ENCODE peak calls at places on chromosome 15, in eight cellular contexts. One of them, this sample, is unnamed.

GRCh38 chr15:57861805-57862586 is 155.5 kb downstream of the POLR2M start:
- DNase-seq in anterior cingulate cortex: no peak
- DNase-seq in hepatic stellate cell: no peak
- DNase-seq in right atrium auricular region: no peak
- DNase-seq in brain microvascular endothelial cell: peak
- DNase-seq in HEK293T: no peak
- DNase-seq in SK-N-SH: no peak
- DNase-seq in stimulated activated CD4-positive, alpha-beta T cell treated with anti-CD3 and anti-CD28 coated beads, Interleukin-1b, Interleukin-23, amount 100 ng/mL, for 48 hours: no peak
- DNase-seq in this sample: no peak

GRCh38 chr15:70259030-70259424 is 161.3 kb upstream of the TLE3 start:
- DNase-seq in anterior cingulate cortex: no peak
- DNase-seq in hepatic stellate cell: peak
- DNase-seq in right atrium auricular region: peak
- DNase-seq in brain microvascular endothelial cell: peak
- DNase-seq in HEK293T: no peak
- DNase-seq in SK-N-SH: no peak
- DNase-seq in stimulated activated CD4-positive, alpha-beta T cell treated with anti-CD3 and anti-CD28 coated beads, Interleukin-1b, Interleukin-23, amount 100 ng/mL, for 48 hours: no peak
- DNase-seq in this sample: peak

GRCh38 chr15:48402778-48403177 is 71.5 kb downstream of the DUT start:
- DNase-seq in anterior cingulate cortex: no peak
- DNase-seq in hepatic stellate cell: no peak
- DNase-seq in right atrium auricular region: no peak
- DNase-seq in brain microvascular endothelial cell: no peak
- DNase-seq in HEK293T: no peak
- DNase-seq in SK-N-SH: peak
- DNase-seq in stimulated activated CD4-positive, alpha-beta T cell treated with anti-CD3 and anti-CD28 coated beads, Interleukin-1b, Interleukin-23, amount 100 ng/mL, for 48 hours: no peak
- DNase-seq in this sample: no peak

GRCh38 chr15:75869446-75869845 is 26.2 kb downstream of the UBE2Q2 start:
- DNase-seq in anterior cingulate cortex: no peak
- DNase-seq in hepatic stellate cell: no peak
- DNase-seq in right atrium auricular region: no peak
- DNase-seq in brain microvascular endothelial cell: no peak
- DNase-seq in HEK293T: no peak
- DNase-seq in SK-N-SH: no peak
- DNase-seq in stimulated activated CD4-positive, alpha-beta T cell treated with anti-CD3 and anti-CD28 coated beads, Interleukin-1b, Interleukin-23, amount 100 ng/mL, for 48 hours: no peak
- DNase-seq in this sample: no peak

GRCh38 chr15:68311859-68312557 is 34.5 kb downstream of the FEM1B start:
- DNase-seq in anterior cingulate cortex: no peak
- DNase-seq in hepatic stellate cell: no peak
- DNase-seq in right atrium auricular region: peak
- DNase-seq in brain microvascular endothelial cell: no peak
- DNase-seq in HEK293T: no peak
- DNase-seq in SK-N-SH: no peak
- DNase-seq in stimulated activated CD4-positive, alpha-beta T cell treated with anti-CD3 and anti-CD28 coated beads, Interleukin-1b, Interleukin-23, amount 100 ng/mL, for 48 hours: no peak
- DNase-seq in this sample: no peak

GRCh38 chr15:44633603-44634002 is 29.9 kb downstream of the SPG11 start:
- DNase-seq in anterior cingulate cortex: no peak
- DNase-seq in hepatic stellate cell: no peak
- DNase-seq in right atrium auricular region: no peak
- DNase-seq in brain microvascular endothelial cell: peak
- DNase-seq in HEK293T: no peak
- DNase-seq in SK-N-SH: no peak
- DNase-seq in stimulated activated CD4-positive, alpha-beta T cell treated with anti-CD3 and anti-CD28 coated beads, Interleukin-1b, Interleukin-23, amount 100 ng/mL, for 48 hours: no peak
- DNase-seq in this sample: peak

GRCh38 chr15:98842192-98842972 is 165.2 kb downstream of the PGPEP1L start:
- DNase-seq in anterior cingulate cortex: no peak
- DNase-seq in hepatic stellate cell: no peak
- DNase-seq in right atrium auricular region: no peak
- DNase-seq in brain microvascular endothelial cell: no peak
- DNase-seq in HEK293T: no peak
- DNase-seq in SK-N-SH: no peak
- DNase-seq in stimulated activated CD4-positive, alpha-beta T cell treated with anti-CD3 and anti-CD28 coated beads, Interleukin-1b, Interleukin-23, amount 100 ng/mL, for 48 hours: no peak
- DNase-seq in this sample: no peak

GRCh38 chr15:58243083-58243482 is 104.9 kb downstream of the AQP9 start:
- DNase-seq in anterior cingulate cortex: no peak
- DNase-seq in hepatic stellate cell: no peak
- DNase-seq in right atrium auricular region: no peak
- DNase-seq in brain microvascular endothelial cell: no peak
- DNase-seq in HEK293T: no peak
- DNase-seq in SK-N-SH: peak
- DNase-seq in stimulated activated CD4-positive, alpha-beta T cell treated with anti-CD3 and anti-CD28 coated beads, Interleukin-1b, Interleukin-23, amount 100 ng/mL, for 48 hours: no peak
- DNase-seq in this sample: no peak

GRCh38 chr15:100880139-100880896 is 687 bp downstream of the ALDH1A3 start:
- DNase-seq in anterior cingulate cortex: no peak
- DNase-seq in hepatic stellate cell: no peak
- DNase-seq in right atrium auricular region: no peak
- DNase-seq in brain microvascular endothelial cell: no peak
- DNase-seq in HEK293T: no peak
- DNase-seq in SK-N-SH: no peak
- DNase-seq in stimulated activated CD4-positive, alpha-beta T cell treated with anti-CD3 and anti-CD28 coated beads, Interleukin-1b, Interleukin-23, amount 100 ng/mL, for 48 hours: no peak
- DNase-seq in this sample: no peak

GRCh38 chr15:57697588-57697987 is 8.9 kb upstream of the POLR2M start:
- DNase-seq in anterior cingulate cortex: no peak
- DNase-seq in hepatic stellate cell: no peak
- DNase-seq in right atrium auricular region: no peak
- DNase-seq in brain microvascular endothelial cell: peak
- DNase-seq in HEK293T: no peak
- DNase-seq in SK-N-SH: no peak
- DNase-seq in stimulated activated CD4-positive, alpha-beta T cell treated with anti-CD3 and anti-CD28 coated beads, Interleukin-1b, Interleukin-23, amount 100 ng/mL, for 48 hours: no peak
- DNase-seq in this sample: no peak

GRCh38 chr15:97174886-97175540 is 785.5 kb upstream of the ARRDC4 start:
- DNase-seq in anterior cingulate cortex: no peak
- DNase-seq in hepatic stellate cell: no peak
- DNase-seq in right atrium auricular region: no peak
- DNase-seq in brain microvascular endothelial cell: no peak
- DNase-seq in HEK293T: no peak
- DNase-seq in SK-N-SH: no peak
- DNase-seq in stimulated activated CD4-positive, alpha-beta T cell treated with anti-CD3 and anti-CD28 coated beads, Interleukin-1b, Interleukin-23, amount 100 ng/mL, for 48 hours: no peak
- DNase-seq in this sample: no peak

GRCh38 chr15:46808834-46809233 is 908.5 kb upstream of the SEMA6D start:
- DNase-seq in anterior cingulate cortex: no peak
- DNase-seq in hepatic stellate cell: no peak
- DNase-seq in right atrium auricular region: no peak
- DNase-seq in brain microvascular endothelial cell: no peak
- DNase-seq in HEK293T: no peak
- DNase-seq in SK-N-SH: no peak
- DNase-seq in stimulated activated CD4-positive, alpha-beta T cell treated with anti-CD3 and anti-CD28 coated beads, Interleukin-1b, Interleukin-23, amount 100 ng/mL, for 48 hours: no peak
- DNase-seq in this sample: no peak

GRCh38 chr15:33735637-33736247 is 232.6 kb upstream of the CHRM5 start:
- DNase-seq in anterior cingulate cortex: no peak
- DNase-seq in hepatic stellate cell: no peak
- DNase-seq in right atrium auricular region: no peak
- DNase-seq in brain microvascular endothelial cell: no peak
- DNase-seq in HEK293T: peak
- DNase-seq in SK-N-SH: peak
- DNase-seq in stimulated activated CD4-positive, alpha-beta T cell treated with anti-CD3 and anti-CD28 coated beads, Interleukin-1b, Interleukin-23, amount 100 ng/mL, for 48 hours: no peak
- DNase-seq in this sample: peak

GRCh38 chr15:33985287-33985686 is 17.0 kb downstream of the CHRM5 start:
- DNase-seq in anterior cingulate cortex: no peak
- DNase-seq in hepatic stellate cell: peak
- DNase-seq in right atrium auricular region: no peak
- DNase-seq in brain microvascular endothelial cell: peak
- DNase-seq in HEK293T: no peak
- DNase-seq in SK-N-SH: no peak
- DNase-seq in stimulated activated CD4-positive, alpha-beta T cell treated with anti-CD3 and anti-CD28 coated beads, Interleukin-1b, Interleukin-23, amount 100 ng/mL, for 48 hours: no peak
- DNase-seq in this sample: no peak